ENCODE peak calls at places on chromosome 5, in eight cellular contexts. O, X, C, N, I, Q, B and U are unnamed samples.
A peak's percentile ranks its signal among the peaks of the same experiment; 100 is the strongest.

GRCh38 chr5:174945853-174946252 is 221.5 kb downstream of the MSX2 start:
- DNase-seq in O (no peak), X (no peak), C (no peak), N (no peak), I (no peak), Q (no peak), B (no peak), U (no peak)

GRCh38 chr5:77995793-77996409 is 219.8 kb upstream of the TBCA start:
- DNase-seq in O (peak; percentile 20), X (no peak), C (no peak), N (no peak), I (no peak), Q (no peak), B (no peak), U (no peak)

GRCh38 chr5:150412319-150413175 is at the start of gene CD74:
- DNase-seq in O (peak; percentile 44), X (peak; percentile 90), C (peak; percentile 78), N (peak; percentile 78), I (peak; percentile 94), Q (no peak), B (peak; percentile 88), U (peak; percentile 78)

GRCh38 chr5:75337366-75338021 is 474 bp downstream of the HMGCR start:
- DNase-seq in O (peak; percentile 17), X (no peak), C (peak; percentile 5), N (peak; percentile 8), I (peak; percentile 19), Q (peak; percentile 27), B (no peak), U (no peak)

GRCh38 chr5:181044662-181045305 is 4.7 kb downstream of the BTNL9 start:
- DNase-seq in O (no peak), X (no peak), C (no peak), N (no peak), I (no peak), Q (no peak), B (no peak), U (no peak)

GRCh38 chr5:141234109-141234508 is 11.0 kb downstream of the PCDHB14 start:
- DNase-seq in O (peak; percentile 5), X (no peak), C (no peak), N (no peak), I (no peak), Q (peak; percentile 28), B (no peak), U (no peak)

GRCh38 chr5:124871299-124871698 is 124.9 kb upstream of the ZNF608 start:
- DNase-seq in O (no peak), X (no peak), C (no peak), N (no peak), I (no peak), Q (peak; percentile 25), B (no peak), U (no peak)

GRCh38 chr5:115329475-115329874 is 33.0 kb upstream of the CCDC112 start:
- DNase-seq in O (no peak), X (no peak), C (no peak), N (no peak), I (no peak), Q (no peak), B (no peak), U (no peak)

GRCh38 chr5:32168460-32169033 is 5.6 kb downstream of the GOLPH3 start:
- DNase-seq in O (no peak), X (no peak), C (no peak), N (no peak), I (no peak), Q (no peak), B (no peak), U (no peak)

GRCh38 chr5:131545856-131546255 is 89.2 kb downstream of the RAPGEF6 start:
- DNase-seq in O (peak; percentile 31), X (no peak), C (no peak), N (no peak), I (no peak), Q (peak; percentile 76), B (no peak), U (no peak)